ENCODE peak calls at places on chromosomes 12 and 14, in six cellular contexts. Y is GM12878, H is H1, G is IMR-90, U is HepG2, D is SK-N-SH. V is an unnamed sample.

GRCh38 chr14:69344171-69344570 is 53.9 kb downstream of the ERH start:
- DNase-seq in Y (no peak), H (no peak), G (no peak), U (no peak), D (no peak), V (no peak)

GRCh38 chr12:115354007-115354452 is 670.1 kb upstream of the TBX3 start:
- DNase-seq in Y (no peak), H (no peak), G (peak; percentile 98), U (peak; percentile 18), D (no peak), V (peak; percentile 13)

GRCh38 chr12:39966251-39966650 is 139.6 kb downstream of the SLC2A13 start:
- DNase-seq in Y (no peak), H (no peak), G (no peak), U (no peak), D (no peak), V (no peak)

GRCh38 chr12:34294137-34294536 is 271.8 kb downstream of the ALG10 start:
- DNase-seq in Y (no peak), H (no peak), G (no peak), U (no peak), D (no peak), V (no peak)

GRCh38 chr14:73713206-73713803 is 879 bp downstream of the PNMA1 start:
- DNase-seq in Y (no peak), H (no peak), G (no peak), U (no peak), D (no peak), V (no peak)

GRCh38 chr14:69879175-69880047 is at the start of gene SMOC1:
- DNase-seq in Y (no peak), H (peak; percentile 31), G (peak; percentile 79), U (peak; percentile 84), D (peak; percentile 87), V (no peak)

GRCh38 chr12:42129595-42130204 is 15.0 kb downstream of the GXYLT1 start:
- DNase-seq in Y (no peak), H (no peak), G (peak; percentile 80), U (peak; percentile 63), D (peak; percentile 54), V (no peak)

GRCh38 chr12:54956322-54956721 is 28.2 kb downstream of the TESPA1 start:
- DNase-seq in Y (no peak), H (no peak), G (no peak), U (no peak), D (no peak), V (no peak)

GRCh38 chr12:58420496-58420895 is 479.1 kb downstream of the ATP23 start:
- DNase-seq in Y (no peak), H (no peak), G (no peak), U (no peak), D (no peak), V (no peak)

GRCh38 chr14:73058224-73058922 is at the start of gene RBM25:
- DNase-seq in Y (peak; percentile 97), H (peak; percentile 94), G (peak; percentile 99), U (peak; percentile 98), D (peak; percentile 92), V (peak; percentile 83)

DNA sequence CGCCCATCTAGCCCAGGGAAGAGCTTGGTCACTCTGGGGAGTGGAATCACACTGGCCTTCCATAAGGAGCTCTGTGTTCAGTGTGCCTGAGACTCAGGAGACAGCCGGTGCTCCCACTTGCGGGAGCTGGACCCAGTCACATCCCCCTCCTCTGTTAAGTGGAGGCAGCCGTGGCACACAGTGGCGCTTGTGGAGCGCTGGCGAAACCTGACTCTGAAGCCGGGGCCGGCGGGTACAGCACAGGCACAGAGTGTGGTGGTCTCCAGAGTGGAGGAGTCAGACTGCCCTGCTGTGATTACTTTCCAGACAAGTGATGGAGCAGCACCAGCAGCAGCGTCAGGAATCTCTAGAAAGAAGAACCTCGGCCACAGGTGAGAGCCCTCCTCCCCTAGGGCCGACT is 33.0 kb downstream of the DEGS2 start:
- DNase-seq in Y (no peak), H (no peak), G (no peak), U (no peak), D (no peak), V (no peak)
- H3K36me3 ChIP-seq in Y (peaks cover 33% of the 10 kb centered on the region), H (no peaks in the 10 kb centered on the region), G (peaks cover 37% of the 10 kb centered on the region), U (peaks cover 5% of the 10 kb centered on the region), D (no peaks in the 10 kb centered on the region), V (peaks cover 14% of the 10 kb centered on the region)

GRCh38 chr14:96052541-96053105 is 13.5 kb downstream of the C14orf132 start:
- DNase-seq in Y (no peak), H (no peak), G (peak; percentile 28), U (no peak), D (no peak), V (no peak)
- TF ChIP-seq USF2 in Y (no peak), H (no peak), G (no peak), U (no peak), D (no peak), V (no peak)

GRCh38 chr12:122860052-122860853 is 25.0 kb downstream of the HIP1R start:
- DNase-seq in Y (no peak), H (peak; percentile 39), G (peak; percentile 75), U (peak; percentile 48), D (peak; percentile 89), V (peak; percentile 80)

GRCh38 chr12:122858171-122858570 is 22.9 kb downstream of the HIP1R start:
- DNase-seq in Y (no peak), H (no peak), G (no peak), U (no peak), D (peak; percentile 24), V (no peak)

GRCh38 chr12:122856999-122857671 is 21.9 kb downstream of the HIP1R start:
- DNase-seq in Y (no peak), H (no peak), G (peak; percentile 85), U (peak; percentile 59), D (peak; percentile 80), V (no peak)

GRCh38 chr12:122859303-122860051 is 24.2 kb downstream of the HIP1R start:
- DNase-seq in Y (no peak), H (no peak), G (no peak), U (no peak), D (peak; percentile 38), V (no peak)

GRCh38 chr12:122858591-122859302 is 23.5 kb downstream of the HIP1R start:
- DNase-seq in Y (no peak), H (no peak), G (no peak), U (no peak), D (peak; percentile 24), V (no peak)
- H3K36me3 ChIP-seq in Y (peaks cover 8% of the 10 kb centered on the region), H (no peaks in the 10 kb centered on the region), G (peaks cover 9% of the 10 kb centered on the region), U (no peaks in the 10 kb centered on the region), D (no peaks in the 10 kb centered on the region), V (peaks cover 10% of the 10 kb centered on the region)

DNA sequence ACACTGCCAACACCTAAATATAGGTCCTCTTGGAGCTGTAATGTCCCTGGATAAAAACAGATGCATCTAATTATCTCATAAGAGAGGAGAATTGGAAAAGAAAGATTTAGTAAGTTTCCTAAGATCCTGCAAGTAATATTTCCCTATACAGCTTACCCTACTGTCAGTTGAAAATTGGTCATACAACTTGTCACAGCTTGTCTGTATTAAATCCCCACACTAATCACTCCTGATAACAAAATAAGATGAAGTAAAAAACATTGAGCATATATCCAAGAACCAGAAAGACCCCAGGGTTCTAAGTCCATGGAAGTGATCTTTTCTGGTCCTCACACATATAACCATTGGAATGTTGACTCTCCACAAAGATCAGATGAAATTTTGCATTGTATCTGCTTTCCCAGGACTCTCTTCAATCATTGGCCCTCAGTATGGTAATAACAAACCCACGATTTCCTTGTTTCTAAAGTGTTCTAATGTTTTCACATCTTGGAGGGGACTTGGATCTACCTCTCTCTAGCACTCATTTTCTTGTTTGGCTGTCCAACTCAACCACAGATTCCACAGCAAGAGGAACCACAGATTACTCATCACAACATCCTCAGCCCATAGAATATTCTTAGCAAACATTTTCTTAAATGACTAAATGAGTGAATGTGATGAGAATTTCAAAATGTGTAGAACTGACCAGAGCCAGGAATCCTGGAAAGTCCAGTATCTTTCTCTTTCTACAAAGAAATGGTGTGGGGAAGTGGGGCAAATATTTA is 769.3 kb upstream of the USP15 start:
- DNase-seq in Y (no peak), H (no peak), G (no peak), U (no peak), D (no peak), V (no peak)
- TF ChIP-seq USF2 in Y (no peak), H (no peak), G (no peak), U (no peak), D (no peak), V (no peak)

GRCh38 chr12:6547566-6547965 is 8.3 kb downstream of the IFFO1 start:
- DNase-seq in Y (no peak), H (no peak), G (no peak), U (no peak), D (no peak), V (no peak)
- H3K36me3 ChIP-seq in Y (peaks cover 19% of the 10 kb centered on the region), H (peaks cover 12% of the 10 kb centered on the region), G (peaks cover 29% of the 10 kb centered on the region), U (peaks cover 23% of the 10 kb centered on the region), D (peaks cover 30% of the 10 kb centered on the region), V (no peaks in the 10 kb centered on the region)